ENCODE peak calls at places on chromosomes 4 and X, in four cellular contexts. Z, D, K and S are unnamed samples.

GRCh38 chr4:173736840-173737239 is 206.8 kb upstream of the HAND2 start:
- DNase-seq in Z (no peak), D (no peak), K (no peak), S (no peak)

GRCh38 chrX:819684-820083 is 189.1 kb downstream of the SHOX start:
- DNase-seq in Z (no peak), D (no peak), K (no peak), S (no peak)

GRCh38 chr4:183763990-183764754 is 105.1 kb downstream of the TRAPPC11 start:
- DNase-seq in Z (no peak), D (no peak), K (no peak), S (no peak)

GRCh38 chr4:38802561-38803355 is 1.8 kb downstream of the TLR1 start:
- DNase-seq in Z (no peak), D (no peak), K (no peak), S (no peak)

GRCh38 chr4:121155893-121156292 is 8.2 kb downstream of the TNIP3 start:
- DNase-seq in Z (peak), D (peak), K (no peak), S (peak)

GRCh38 chr4:10659251-10659650 is 25.3 kb downstream of the CLNK start:
- DNase-seq in Z (no peak), D (no peak), K (no peak), S (no peak)

GRCh38 chr4:8123389-8123788 is 35.2 kb downstream of the ABLIM2 start:
- DNase-seq in Z (peak), D (no peak), K (no peak), S (no peak)

GRCh38 chrX:153499258-153499657 is 4.5 kb downstream of the BGN start:
- DNase-seq in Z (no peak), D (no peak), K (no peak), S (no peak)

GRCh38 chrX:12988797-12989196 is 13.9 kb downstream of the TMSB4X start:
- DNase-seq in Z (peak), D (no peak), K (peak), S (no peak)

GRCh38 chrX:155682834-155683233 is 70.1 kb upstream of the TMLHE start:
- DNase-seq in Z (no peak), D (no peak), K (no peak), S (no peak)

GRCh38 chr4:128241425-128241913 is 46.1 kb downstream of the PGRMC2 start:
- DNase-seq in Z (peak), D (no peak), K (no peak), S (peak)

GRCh38 chr4:110610940-110611785 is 11.7 kb downstream of the PITX2 start:
- DNase-seq in Z (no peak), D (no peak), K (no peak), S (no peak)

GRCh38 chr4:106032851-106033286 is 137.6 kb downstream of the NPNT start:
- DNase-seq in Z (peak), D (no peak), K (no peak), S (peak)

GRCh38 chr4:76905521-76905920 is 7.6 kb upstream of the SOWAHB start:
- DNase-seq in Z (peak), D (no peak), K (no peak), S (no peak)

GRCh38 chrX:106707771-106708454 is 18.6 kb upstream of the RNF128 start:
- DNase-seq in Z (peak), D (peak), K (no peak), S (peak)

GRCh38 chrX:13167444-13168207 is 123.2 kb upstream of the FAM9C start:
- DNase-seq in Z (peak), D (no peak), K (no peak), S (no peak)

GRCh38 chrX:20477836-20478532 is 211.3 kb upstream of the RPS6KA3 start:
- DNase-seq in Z (no peak), D (no peak), K (peak), S (no peak)

GRCh38 chr4:120692964-120693363 is 229.6 kb downstream of the PRDM5 start:
- DNase-seq in Z (peak), D (peak), K (no peak), S (peak)

GRCh38 chrX:49210406-49210805 is 10.4 kb upstream of the SYP start:
- DNase-seq in Z (no peak), D (no peak), K (no peak), S (no peak)

GRCh38 chrX:20521245-20521644 is 254.5 kb upstream of the RPS6KA3 start:
- DNase-seq in Z (peak), D (no peak), K (peak), S (no peak)

GRCh38 chr4:114659386-114660008 is 60.9 kb downstream of the UGT8 start:
- DNase-seq in Z (peak), D (peak), K (peak), S (peak)

GRCh38 chrX:65679071-65679540 is 11.7 kb downstream of the MSN start:
- DNase-seq in Z (peak), D (peak), K (no peak), S (peak)

DNA sequence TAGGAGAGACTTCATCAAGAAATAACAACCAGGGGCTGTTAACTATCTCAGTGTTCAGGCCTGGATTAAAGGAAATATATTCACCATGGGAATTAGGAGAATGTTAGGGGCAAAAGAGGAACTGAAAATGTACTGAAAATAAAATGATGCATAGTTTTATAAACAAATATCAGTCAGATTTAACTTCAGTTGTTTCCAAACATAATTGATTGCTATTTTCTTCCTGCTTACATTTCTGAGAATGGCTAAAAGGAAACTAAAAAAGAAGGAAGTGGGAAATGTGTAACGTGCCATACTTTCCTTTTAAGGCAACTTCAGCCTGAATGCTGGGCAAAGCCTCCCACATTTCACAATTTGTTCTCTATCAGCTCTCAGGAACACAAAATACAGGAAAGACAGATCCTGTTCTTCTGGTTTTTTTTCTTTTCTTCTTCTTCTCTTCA is 178.1 kb downstream of the MAML3 start:
- DNase-seq in Z (no peak), D (no peak), K (peak), S (no peak)
- H3K27ac ChIP-seq in Z (no peak), D (no peak), K (peak), S (peak)

GRCh38 chrX:47583240-47583861 is 1.1 kb downstream of the TIMP1 start:
- DNase-seq in Z (no peak), D (no peak), K (no peak), S (no peak)
- H3K27ac ChIP-seq in Z (peak), D (no peak), K (peak), S (peak)

GRCh38 chr4:117085185-117085701 is at the start of gene TRAM1L1:
- DNase-seq in Z (peak), D (no peak), K (peak), S (no peak)
- H3K27ac ChIP-seq in Z (peak), D (peak), K (no peak), S (no peak)

GRCh38 chr4:73675623-73676022 is 55.4 kb upstream of the RASSF6 start:
- DNase-seq in Z (no peak), D (no peak), K (no peak), S (no peak)
- H3K27ac ChIP-seq in Z (no peak), D (peak), K (no peak), S (peak)

GRCh38 chr4:136751530-136751929 is 780.8 kb downstream of the PCDH18 start:
- DNase-seq in Z (no peak), D (no peak), K (no peak), S (no peak)
- H3K27ac ChIP-seq in Z (no peak), D (no peak), K (no peak), S (no peak)

GRCh38 chr4:101031971-101032370 is 315.4 kb downstream of the PPP3CA start:
- DNase-seq in Z (no peak), D (no peak), K (no peak), S (no peak)
- H3K27ac ChIP-seq in Z (no peak), D (no peak), K (no peak), S (no peak)

GRCh38 chr4:25862411-25863346 is at the start of gene SEL1L3:
- DNase-seq in Z (no peak), D (no peak), K (peak), S (no peak)

GRCh38 chr4:25859429-25860148 is 3.2 kb downstream of the SEL1L3 start:
- DNase-seq in Z (peak), D (no peak), K (no peak), S (no peak)

GRCh38 chr4:25860586-25861421 is 2.0 kb downstream of the SEL1L3 start:
- DNase-seq in Z (no peak), D (no peak), K (peak), S (no peak)

GRCh38 chr4:25861951-25862410 is 807 bp downstream of the SEL1L3 start:
- DNase-seq in Z (peak), D (no peak), K (peak), S (no peak)

DNA sequence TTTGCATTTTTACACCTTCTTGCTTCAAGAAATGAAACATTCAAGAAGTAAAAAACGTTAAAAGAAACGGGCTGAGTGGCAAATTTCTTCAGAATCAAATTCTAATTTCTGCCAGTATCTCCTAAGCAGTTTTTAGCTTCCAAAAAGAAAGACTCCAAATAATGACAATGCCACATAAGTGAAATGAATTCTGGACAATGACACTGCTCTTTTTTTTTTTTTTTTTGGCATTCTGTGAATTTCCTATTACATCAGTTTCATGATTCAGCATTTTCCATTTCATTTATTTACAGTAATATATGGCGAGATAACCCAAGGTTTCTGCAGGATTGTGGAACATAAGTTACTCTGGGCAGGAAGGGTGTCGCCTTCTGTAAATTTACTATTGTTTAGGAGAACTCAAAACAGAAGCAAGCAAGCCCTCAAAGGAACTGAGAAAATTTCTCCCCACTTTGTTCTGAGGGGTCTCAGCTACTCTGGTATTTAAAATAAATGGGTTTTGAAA is 1.3 kb downstream of the SEL1L3 start:
- DNase-seq in Z (peak), D (no peak), K (no peak), S (no peak)
- H3K27ac ChIP-seq in Z (no peak), D (no peak), K (peak), S (peak)

DNA sequence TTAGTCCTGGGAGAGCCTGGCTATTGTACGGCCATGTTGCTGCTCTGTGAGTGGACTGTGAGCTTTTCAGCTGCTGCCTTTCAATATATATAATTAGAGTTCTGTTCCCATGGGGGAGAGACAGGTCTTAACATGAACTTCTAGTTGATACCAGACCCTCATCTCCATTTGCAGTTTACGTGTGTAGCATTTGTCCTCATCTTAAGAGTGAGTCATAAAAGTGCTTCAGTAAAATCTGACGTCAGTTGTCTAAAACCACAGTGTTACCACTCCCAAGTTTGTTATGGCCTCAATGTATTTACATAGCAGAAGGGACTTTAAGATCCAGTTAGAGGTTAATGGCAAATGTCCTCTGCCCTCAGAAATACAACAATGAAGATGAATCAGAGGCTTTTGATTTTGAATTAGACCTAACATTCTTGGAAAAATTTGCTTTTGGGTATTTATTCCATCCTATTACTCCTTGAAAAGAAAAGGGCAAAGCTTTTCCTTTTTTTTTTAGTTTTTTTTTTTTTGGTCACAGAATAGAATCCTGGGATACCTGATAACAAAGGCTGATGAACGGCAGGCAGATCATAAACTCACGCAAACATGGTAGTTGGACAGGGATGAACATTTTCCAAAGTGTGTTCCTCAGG is 38.6 kb downstream of the PHOX2B start:
- DNase-seq in Z (peak), D (no peak), K (no peak), S (peak)
- H3K27ac ChIP-seq in Z (no peak), D (no peak), K (no peak), S (peak)